ENCODE peak calls at places on chromosomes 7 and 10, in four cellular contexts. K is spleen, O is DMS153, I is endothelial cell. E is an unnamed sample.

GRCh38 chr7:91628742-91629141 is 251.8 kb downstream of the MTERF1 start:
- DNase-seq in K (no peak), O (peak; percentile 57), I (no peak), E (no peak)

GRCh38 chr10:76327441-76327840 is 896.0 kb downstream of the LRMDA start:
- DNase-seq in K (no peak), O (no peak), I (no peak), E (no peak)

GRCh38 chr7:23618241-23618640 is 21.1 kb downstream of the CCDC126 start:
- DNase-seq in K (no peak), O (no peak), I (no peak), E (no peak)

GRCh38 chr7:157550300-157551275 is 213.8 kb downstream of the DNAJB6 start:
- DNase-seq in K (peak; percentile 68), O (no peak), I (no peak), E (peak; percentile 41)

GRCh38 chr7:746074-747061 is 19.3 kb upstream of the PRKAR1B start:
- DNase-seq in K (peak; percentile 69), O (no peak), I (no peak), E (peak; percentile 48)

GRCh38 chr7:100476903-100477870 is 1.8 kb downstream of the TSC22D4 start:
- DNase-seq in K (peak; percentile 88), O (no peak), I (no peak), E (no peak)

GRCh38 chr7:12741951-12742575 is 54.6 kb downstream of the ARL4A start:
- DNase-seq in K (no peak), O (no peak), I (no peak), E (no peak)

GRCh38 chr10:123746927-123747326 is 80.8 kb downstream of the GPR26 start:
- DNase-seq in K (no peak), O (no peak), I (no peak), E (no peak)

GRCh38 chr10:30227481-30227880 is 121.6 kb downstream of the MTPAP start:
- DNase-seq in K (no peak), O (no peak), I (no peak), E (no peak)

GRCh38 chr7:102912742-102913141 is at the start of gene LRRC17:
- DNase-seq in K (no peak), O (peak; percentile 71), I (no peak), E (no peak)

GRCh38 chr7:159115601-159116501 is 28.8 kb downstream of the VIPR2 start:
- DNase-seq in K (peak; percentile 57), O (peak; percentile 13), I (no peak), E (peak; percentile 61)

GRCh38 chr7:157831143-157831900 is 494.5 kb downstream of the DNAJB6 start:
- DNase-seq in K (peak; percentile 59), O (no peak), I (no peak), E (peak; percentile 26)

GRCh38 chr10:75407716-75408511 is 6.3 kb upstream of the ZNF503 start:
- DNase-seq in K (no peak), O (no peak), I (peak; percentile 65), E (no peak)

GRCh38 chr7:53596230-53596629 is 560.8 kb downstream of the POM121L12 start:
- DNase-seq in K (no peak), O (peak; percentile 16), I (no peak), E (no peak)

GRCh38 chr10:102918817-102919236 is 733 bp downstream of the CNNM2 start:
- DNase-seq in K (peak; percentile 87), O (no peak), I (no peak), E (no peak)

GRCh38 chr10:86688398-86688921 is 20.1 kb downstream of the LDB3 start:
- DNase-seq in K (no peak), O (peak; percentile 3), I (peak; percentile 70), E (peak; percentile 85)

GRCh38 chr10:79356104-79356503 is 8.8 kb downstream of the PPIF start:
- DNase-seq in K (peak; percentile 69), O (no peak), I (no peak), E (no peak)

GRCh38 chr7:151231080-151231479 is 1.2 kb upstream of the CHPF2 start:
- DNase-seq in K (no peak), O (no peak), I (no peak), E (no peak)

GRCh38 chr10:86227501-86228258 is 138.9 kb downstream of the GRID1 start:
- DNase-seq in K (no peak), O (no peak), I (no peak), E (no peak)

GRCh38 chr7:30556854-30557644 is 37.6 kb upstream of the GARS1 start:
- DNase-seq in K (no peak), O (peak; percentile 80), I (no peak), E (no peak)

GRCh38 chr10:85900060-85900459 is 466.5 kb downstream of the GRID1 start:
- DNase-seq in K (no peak), O (no peak), I (no peak), E (no peak)

GRCh38 chr7:30212720-30213119 is 71.7 kb upstream of the ZNRF2 start:
- DNase-seq in K (no peak), O (no peak), I (no peak), E (no peak)

GRCh38 chr7:28458732-28459131 is 46.4 kb downstream of the CREB5 start:
- DNase-seq in K (no peak), O (no peak), I (no peak), E (no peak)